ENCODE peak calls at places on chromosomes 16 and 17, in four cellular contexts. T is GM13976, G is endothelial cell, O is nephron progenitor cell. C is an unnamed sample.

GRCh38 chr16:70735141-70735979 is 49.5 kb upstream of the MTSS2 start:
- DNase-seq in T (no peak), G (no peak), O (peak), C (no peak)

GRCh38 chr17:45042346-45043120 is 8.9 kb downstream of the DCAKD start:
- DNase-seq in T (no peak), G (no peak), O (no peak), C (no peak)

GRCh38 chr17:66791337-66791736 is 43.6 kb upstream of the CACNG5 start:
- DNase-seq in T (no peak), G (no peak), O (no peak), C (no peak)

GRCh38 chr17:67942810-67943209 is 53.5 kb downstream of the C17orf58 start:
- DNase-seq in T (no peak), G (peak), O (no peak), C (peak)

GRCh38 chr17:38444151-38444550 is 15.9 kb downstream of the ARHGAP23 start:
- DNase-seq in T (peak), G (peak), O (peak), C (peak)

GRCh38 chr16:27703545-27703944 is 153.6 kb downstream of the KATNIP start:
- DNase-seq in T (no peak), G (no peak), O (no peak), C (no peak)

GRCh38 chr16:83785455-83785854 is 22.3 kb upstream of the HSBP1 start:
- DNase-seq in T (no peak), G (no peak), O (no peak), C (no peak)

GRCh38 chr17:9269350-9270035 is 248.2 kb downstream of the NTN1 start:
- DNase-seq in T (no peak), G (no peak), O (no peak), C (no peak)

GRCh38 chr17:5821057-5821456 is 236.7 kb upstream of the NLRP1 start:
- DNase-seq in T (no peak), G (no peak), O (no peak), C (no peak)

GRCh38 chr16:11050536-11050935 is 106.2 kb downstream of the CLEC16A start:
- DNase-seq in T (no peak), G (no peak), O (no peak), C (no peak)

GRCh38 chr16:57299009-57299718 is 14.7 kb upstream of the PLLP start:
- DNase-seq in T (no peak), G (no peak), O (peak), C (peak)

GRCh38 chr17:72423718-72424117 is 302.9 kb downstream of the SOX9 start:
- DNase-seq in T (no peak), G (no peak), O (no peak), C (no peak)

GRCh38 chr16:3696425-3697218 is 20.7 kb downstream of the TRAP1 start:
- DNase-seq in T (no peak), G (no peak), O (no peak), C (no peak)

GRCh38 chr17:1478418-1478817 is 14.1 kb downstream of the MYO1C start:
- DNase-seq in T (no peak), G (no peak), O (no peak), C (no peak)

GRCh38 chr17:48465884-48466283 is 35.9 kb upstream of the SKAP1 start:
- DNase-seq in T (no peak), G (no peak), O (no peak), C (no peak)

GRCh38 chr16:30342751-30343490 is 12.2 kb downstream of the CD2BP2 start:
- DNase-seq in T (no peak), G (no peak), O (no peak), C (no peak)

GRCh38 chr17:1294157-1294717 is 14.8 kb downstream of the TRARG1 start:
- DNase-seq in T (no peak), G (no peak), O (no peak), C (no peak)

GRCh38 chr16:47533744-47534292 is 72.7 kb downstream of the PHKB start:
- DNase-seq in T (no peak), G (no peak), O (no peak), C (no peak)

GRCh38 chr17:50219939-50220465 is 18.6 kb upstream of the COL1A1 start:
- DNase-seq in T (no peak), G (no peak), O (peak), C (no peak)

GRCh38 chr16:4532238-4532637 is 6.3 kb downstream of the CDIP1 start:
- DNase-seq in T (no peak), G (no peak), O (no peak), C (no peak)

GRCh38 chr16:53775821-53776431 is 72.0 kb downstream of the FTO start:
- DNase-seq in T (no peak), G (no peak), O (no peak), C (no peak)

GRCh38 chr17:1229354-1229890 is 40.8 kb upstream of the BHLHA9 start:
- DNase-seq in T (peak), G (peak), O (peak), C (peak)

GRCh38 chr17:50691550-50692447 is 15.9 kb downstream of the ANKRD40 start:
- DNase-seq in T (no peak), G (no peak), O (no peak), C (no peak)

GRCh38 chr16:1422076-1422475 is 1.5 kb upstream of the UQCC4 start:
- DNase-seq in T (no peak), G (no peak), O (no peak), C (no peak)

GRCh38 chr16:10123141-10123540 is 59.1 kb downstream of the GRIN2A start:
- DNase-seq in T (no peak), G (no peak), O (no peak), C (no peak)

GRCh38 chr17:49183801-49184200 is 26.6 kb downstream of the GNGT2 start:
- DNase-seq in T (no peak), G (no peak), O (no peak), C (no peak)

GRCh38 chr16:56228476-56228875 is 37.2 kb downstream of the GNAO1 start:
- DNase-seq in T (no peak), G (no peak), O (no peak), C (no peak)

GRCh38 chr17:68383443-68384321 is 73.6 kb downstream of the WIPI1 start:
- DNase-seq in T (no peak), G (no peak), O (no peak), C (no peak)

GRCh38 chr16:8950580-8951077 is 13.1 kb downstream of the USP7 start:
- DNase-seq in T (no peak), G (no peak), O (no peak), C (no peak)

GRCh38 chr16:57532251-57532625 is 4.1 kb downstream of the CCDC102A start:
- DNase-seq in T (peak), G (no peak), O (no peak), C (peak)

GRCh38 chr17:32486091-32486700 is 597 bp upstream of the CDK5R1 start:
- DNase-seq in T (peak), G (peak), O (peak), C (peak)

GRCh38 chr16:87832759-87833502 is 36.4 kb downstream of the SLC7A5 start:
- DNase-seq in T (no peak), G (no peak), O (no peak), C (no peak)

GRCh38 chr17:76336756-76337412 is 16.8 kb downstream of the PRPSAP1 start:
- DNase-seq in T (no peak), G (no peak), O (no peak), C (no peak)

GRCh38 chr17:34235389-34236028 is 19.6 kb upstream of the CCL2 start:
- DNase-seq in T (no peak), G (peak), O (no peak), C (no peak)

GRCh38 chr17:32546031-32546444 is 59.2 kb downstream of the CDK5R1 start:
- DNase-seq in T (no peak), G (no peak), O (peak), C (no peak)

GRCh38 chr17:49224198-49224996 is 6.2 kb downstream of the PHOSPHO1 start:
- DNase-seq in T (no peak), G (peak), O (peak), C (no peak)

GRCh38 chr16:26649646-26650045 is 417.1 kb upstream of the C16orf82 start:
- DNase-seq in T (no peak), G (no peak), O (no peak), C (no peak)

GRCh38 chr16:87471278-87472141 is 21.3 kb downstream of the ZCCHC14 start:
- DNase-seq in T (no peak), G (no peak), O (peak), C (no peak)

C was measured in HEK293T.